ENCODE peak calls at places on chromosome 18, in eight cellular contexts. Y is right lobe of liver, C is tibial artery, Q is MM.1S, O is left ventricle myocardium inferior, V is hepatocyte, R is heart left ventricle, M is astrocyte. W is an unnamed sample. For H3K36me3, the result is how much of the 10 kb centered on the place peaks cover.

GRCh38 chr18:48923746-48924580 is 26.8 kb downstream of the SMAD7 start:
- DNase-seq in Y (no peak), C (no peak), Q (no peak), O (no peak), V (peak), R (no peak), M (peak), W (no peak)

GRCh38 chr18:74292541-74292858 is 737 bp upstream of the CYB5A start:
- DNase-seq in Y (no peak), C (no peak), Q (no peak), O (no peak), V (no peak), R (no peak), M (no peak), W (no peak)

GRCh38 chr18:43067570-43067969 is 47.9 kb downstream of the RIT2 start:
- DNase-seq in Y (no peak), C (no peak), Q (no peak), O (no peak), V (no peak), R (no peak), M (no peak), W (no peak)

GRCh38 chr18:51724790-51725721 is 527.6 kb upstream of the MEX3C start:
- DNase-seq in Y (peak), C (no peak), Q (no peak), O (no peak), V (peak), R (no peak), M (no peak), W (no peak)

GRCh38 chr18:36441426-36441870 is 143.9 kb downstream of the FHOD3 start:
- DNase-seq in Y (no peak), C (no peak), Q (no peak), O (no peak), V (no peak), R (no peak), M (no peak), W (no peak)

GRCh38 chr18:23838801-23839366 is 149.6 kb downstream of the LAMA3 start:
- DNase-seq in Y (no peak), C (no peak), Q (no peak), O (no peak), V (no peak), R (no peak), M (peak), W (no peak)

GRCh38 chr18:68017385-68017784 is 500.9 kb upstream of the DSEL start:
- DNase-seq in Y (no peak), C (no peak), Q (no peak), O (no peak), V (no peak), R (no peak), M (no peak), W (no peak)

GRCh38 chr18:59218018-59218417 is 1.9 kb upstream of the GRP start:
- DNase-seq in Y (no peak), C (no peak), Q (no peak), O (no peak), V (no peak), R (no peak), M (no peak), W (no peak)

GRCh38 chr18:48031011-48031480 is 100.6 kb upstream of the SMAD2 start:
- DNase-seq in Y (peak), C (peak), Q (peak), O (no peak), V (peak), R (no peak), M (peak), W (peak)

GRCh38 chr18:61929881-61930640 is 37.3 kb upstream of the RNF152 start:
- DNase-seq in Y (no peak), C (no peak), Q (no peak), O (no peak), V (no peak), R (no peak), M (no peak), W (no peak)

GRCh38 chr18:66646622-66647021 is 42.7 kb upstream of the CDH19 start:
- DNase-seq in Y (no peak), C (no peak), Q (no peak), O (no peak), V (no peak), R (no peak), M (peak), W (no peak)
- H3K36me3 ChIP-seq in Y (under half), C (under half), Q (under half), O (under half), V (under half), R (under half), M (under half), W (under half)

GRCh38 chr18:32381761-32382160 is 88.9 kb downstream of the GAREM1 start:
- DNase-seq in Y (no peak), C (no peak), Q (no peak), O (no peak), V (no peak), R (no peak), M (no peak), W (no peak)

GRCh38 chr18:32383040-32383819 is 87.5 kb downstream of the GAREM1 start:
- DNase-seq in Y (no peak), C (no peak), Q (no peak), O (no peak), V (peak), R (no peak), M (peak), W (no peak)

GRCh38 chr18:32380559-32380958 is 90.1 kb downstream of the GAREM1 start:
- DNase-seq in Y (no peak), C (no peak), Q (no peak), O (no peak), V (no peak), R (no peak), M (no peak), W (no peak)

GRCh38 chr18:32378705-32379104 is 92.0 kb downstream of the GAREM1 start:
- DNase-seq in Y (peak), C (no peak), Q (no peak), O (no peak), V (peak), R (peak), M (peak), W (no peak)

GRCh38 chr18:32379891-32380290 is 90.8 kb downstream of the GAREM1 start:
- DNase-seq in Y (no peak), C (no peak), Q (no peak), O (no peak), V (no peak), R (no peak), M (no peak), W (no peak)
- TF ChIP-seq CTCF in Y (no peak), C (no peak), Q (no peak), O (no peak), V (no peak), R (no peak), M (no peak), W (no peak)

GRCh38 chr18:41829648-41830516 is 125.2 kb upstream of the PIK3C3 start:
- DNase-seq in Y (no peak), C (no peak), Q (no peak), O (no peak), V (peak), R (no peak), M (no peak), W (no peak)
- H3K36me3 ChIP-seq in Y (under half), C (under half), Q (under half), O (under half), V (under half), R (under half), M (under half), W (under half)

GRCh38 chr18:63132819-63133200 is 186.8 kb downstream of the BCL2 start:
- DNase-seq in Y (peak), C (no peak), Q (no peak), O (no peak), V (peak), R (no peak), M (no peak), W (no peak)

GRCh38 chr18:63128242-63128967 is 191.2 kb downstream of the BCL2 start:
- DNase-seq in Y (no peak), C (no peak), Q (no peak), O (no peak), V (no peak), R (no peak), M (no peak), W (no peak)

GRCh38 chr18:63130176-63130575 is 189.4 kb downstream of the BCL2 start:
- DNase-seq in Y (no peak), C (no peak), Q (no peak), O (no peak), V (no peak), R (no peak), M (no peak), W (no peak)

GRCh38 chr18:63131944-63132818 is 187.4 kb downstream of the BCL2 start:
- DNase-seq in Y (no peak), C (no peak), Q (no peak), O (no peak), V (no peak), R (no peak), M (no peak), W (no peak)

GRCh38 chr18:63131106-63131943 is 188.2 kb downstream of the BCL2 start:
- DNase-seq in Y (no peak), C (peak), Q (peak), O (no peak), V (peak), R (no peak), M (peak), W (peak)
- TF ChIP-seq CTCF in Y (peak), C (peak), Q (peak), O (peak), V (peak), R (peak), M (peak), W (peak)

DNA sequence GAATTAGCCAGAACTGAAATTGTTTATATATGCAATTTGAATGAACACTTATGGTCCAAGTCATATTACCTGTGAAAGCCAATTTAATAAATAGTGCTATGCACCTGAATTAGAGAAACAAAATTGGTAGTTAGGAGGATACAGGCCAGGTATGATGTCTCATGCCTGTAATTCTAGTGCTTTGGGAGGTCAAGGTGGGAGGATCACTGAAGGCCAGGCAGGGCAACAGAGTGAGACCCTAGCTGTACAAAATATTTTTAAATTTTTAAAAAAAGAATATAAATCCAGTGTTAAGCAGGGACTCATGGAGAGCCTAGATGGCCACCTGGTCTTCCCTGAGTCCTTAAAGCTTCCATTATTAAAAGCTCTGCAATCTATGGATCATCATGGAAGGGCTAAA is 7.3 kb upstream of the PSTPIP2 start:
- DNase-seq in Y (no peak), C (no peak), Q (no peak), O (no peak), V (no peak), R (no peak), M (no peak), W (no peak)
- H3K36me3 ChIP-seq in Y (under half), C (under half), Q (under half), O (half or more), V (under half), R (half or more), M (under half), W (under half)